ENCODE peak calls at places on chromosomes 6 and 20, in ten cellular contexts. W is left lung, B is astrocyte of the spinal cord, O is colonic mucosa, N is osteoblast, P is Panc1, Y is aorta, H is IMR-90, M is lower lobe of right lung, Q is brain microvascular endothelial cell. T is an unnamed sample.
A peak's percentile ranks its signal among the peaks of the same experiment; 100 is the strongest.

GRCh38 chr6:48628316-48628715 is 517.3 kb upstream of the PTCHD4 start:
- DNase-seq in W (no peak), B (peak; percentile 7), O (no peak), N (no peak), P (no peak), Y (no peak), H (no peak), M (no peak), Q (peak; percentile 14), T (no peak)

GRCh38 chr6:49606696-49607390 is 29.8 kb downstream of the RHAG start:
- DNase-seq in W (no peak), B (peak; percentile 82), O (peak; percentile 35), N (peak; percentile 51), P (peak; percentile 52), Y (peak; percentile 48), H (peak; percentile 80), M (no peak), Q (peak; percentile 39), T (peak; percentile 89)

GRCh38 chr20:39225978-39226377 is 263.8 kb downstream of the DHX35 start:
- DNase-seq in W (no peak), B (no peak), O (no peak), N (no peak), P (no peak), Y (no peak), H (no peak), M (no peak), Q (no peak), T (no peak)

GRCh38 chr20:45254867-45255266 is 503 bp upstream of the SLPI start:
- DNase-seq in W (no peak), B (peak; percentile 7), O (no peak), N (peak; percentile 30), P (no peak), Y (no peak), H (peak; percentile 9), M (no peak), Q (no peak), T (peak; percentile 66)

GRCh38 chr6:6333498-6333897 is 13.0 kb upstream of the F13A1 start:
- DNase-seq in W (no peak), B (peak; percentile 20), O (no peak), N (no peak), P (no peak), Y (no peak), H (no peak), M (no peak), Q (peak; percentile 34), T (no peak)

GRCh38 chr20:37276494-37277252 is 12.8 kb upstream of the MANBAL start:
- DNase-seq in W (peak; percentile 56), B (peak; percentile 87), O (peak; percentile 53), N (peak; percentile 90), P (no peak), Y (peak; percentile 74), H (peak; percentile 94), M (no peak), Q (peak; percentile 75), T (peak; percentile 89)

GRCh38 chr6:7438011-7438410 is 48.4 kb downstream of the RIOK1 start:
- DNase-seq in W (no peak), B (no peak), O (no peak), N (peak; percentile 6), P (no peak), Y (no peak), H (no peak), M (no peak), Q (no peak), T (no peak)

GRCh38 chr6:170011233-170012142 is 260.1 kb downstream of the ERMARD start:
- DNase-seq in W (no peak), B (no peak), O (peak; percentile 12), N (peak; percentile 46), P (no peak), Y (no peak), H (no peak), M (no peak), Q (no peak), T (no peak)

GRCh38 chr6:68636710-68637470 is 1.8 kb downstream of the ADGRB3 start:
- DNase-seq in W (no peak), B (no peak), O (no peak), N (no peak), P (no peak), Y (no peak), H (no peak), M (no peak), Q (no peak), T (no peak)

GRCh38 chr6:68635412-68635705 is 277 bp downstream of the ADGRB3 start:
- DNase-seq in W (no peak), B (no peak), O (no peak), N (no peak), P (no peak), Y (no peak), H (no peak), M (no peak), Q (no peak), T (no peak)

GRCh38 chr6:68634503-68635411 is at the start of gene ADGRB3:
- DNase-seq in W (peak; percentile 78), B (peak; percentile 79), O (peak; percentile 62), N (peak; percentile 82), P (no peak), Y (peak; percentile 80), H (peak; percentile 47), M (peak; percentile 74), Q (peak; percentile 64), T (peak; percentile 46)

GRCh38 chr6:68637782-68638181 is 2.7 kb downstream of the ADGRB3 start:
- DNase-seq in W (no peak), B (no peak), O (no peak), N (no peak), P (no peak), Y (no peak), H (no peak), M (no peak), Q (no peak), T (no peak)

DNA sequence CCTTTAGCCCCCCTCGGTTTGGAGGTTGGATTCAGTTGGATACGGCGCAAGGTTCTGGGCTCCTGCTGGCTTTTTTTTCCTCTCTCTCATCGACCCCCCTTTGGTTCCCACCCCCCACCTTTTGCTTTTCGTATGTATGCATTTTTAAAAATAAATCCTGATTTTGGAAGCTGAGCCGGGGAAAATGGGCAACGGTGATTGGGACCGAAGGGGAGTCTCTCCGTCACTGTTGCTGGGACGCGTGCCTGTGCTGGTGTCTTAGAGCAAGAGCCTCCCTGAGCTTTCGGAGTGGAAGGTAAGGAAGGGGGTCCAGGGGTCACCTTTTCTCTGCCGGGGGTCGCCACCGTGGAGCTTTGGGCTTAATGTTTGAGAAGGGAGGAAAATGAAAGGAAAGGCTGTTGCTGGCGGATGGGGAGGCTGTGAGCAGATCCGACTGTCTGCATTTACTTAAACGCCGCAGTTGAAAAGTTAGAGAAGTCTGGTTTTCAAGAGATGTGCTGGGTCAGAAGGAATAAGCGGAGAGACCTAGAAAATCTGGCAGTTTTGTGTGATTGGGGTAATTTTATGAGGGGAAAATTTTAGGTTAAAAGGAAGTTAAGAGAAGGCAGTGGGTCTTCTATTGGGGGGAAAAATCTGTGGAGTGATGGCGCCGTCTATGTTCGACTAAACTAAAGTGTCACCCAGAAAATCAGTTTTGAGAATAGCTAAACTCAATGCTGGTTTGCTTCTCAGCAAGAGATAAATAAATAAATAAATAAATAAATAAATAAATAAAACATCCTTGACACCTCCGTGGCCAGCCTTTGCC is 828 bp downstream of the ADGRB3 start:
- DNase-seq in W (peak; percentile 34), B (peak; percentile 30), O (no peak), N (peak; percentile 82), P (no peak), Y (peak; percentile 41), H (no peak), M (no peak), Q (peak; percentile 3), T (no peak)
- H3K4me3 ChIP-seq in W (peak overlapping the region; percentile 57), B (peak overlapping the region; percentile 70), O (peak overlapping the region; percentile 38), N (peak overlapping the region; percentile 71), P (peak overlapping the region; percentile 52), Y (peak overlapping the region; percentile 59), H (peak overlapping the region; percentile 72), M (peak overlapping the region; percentile 61), Q (peak overlapping the region; percentile 67), T (peak overlapping the region; percentile 53)

DNA sequence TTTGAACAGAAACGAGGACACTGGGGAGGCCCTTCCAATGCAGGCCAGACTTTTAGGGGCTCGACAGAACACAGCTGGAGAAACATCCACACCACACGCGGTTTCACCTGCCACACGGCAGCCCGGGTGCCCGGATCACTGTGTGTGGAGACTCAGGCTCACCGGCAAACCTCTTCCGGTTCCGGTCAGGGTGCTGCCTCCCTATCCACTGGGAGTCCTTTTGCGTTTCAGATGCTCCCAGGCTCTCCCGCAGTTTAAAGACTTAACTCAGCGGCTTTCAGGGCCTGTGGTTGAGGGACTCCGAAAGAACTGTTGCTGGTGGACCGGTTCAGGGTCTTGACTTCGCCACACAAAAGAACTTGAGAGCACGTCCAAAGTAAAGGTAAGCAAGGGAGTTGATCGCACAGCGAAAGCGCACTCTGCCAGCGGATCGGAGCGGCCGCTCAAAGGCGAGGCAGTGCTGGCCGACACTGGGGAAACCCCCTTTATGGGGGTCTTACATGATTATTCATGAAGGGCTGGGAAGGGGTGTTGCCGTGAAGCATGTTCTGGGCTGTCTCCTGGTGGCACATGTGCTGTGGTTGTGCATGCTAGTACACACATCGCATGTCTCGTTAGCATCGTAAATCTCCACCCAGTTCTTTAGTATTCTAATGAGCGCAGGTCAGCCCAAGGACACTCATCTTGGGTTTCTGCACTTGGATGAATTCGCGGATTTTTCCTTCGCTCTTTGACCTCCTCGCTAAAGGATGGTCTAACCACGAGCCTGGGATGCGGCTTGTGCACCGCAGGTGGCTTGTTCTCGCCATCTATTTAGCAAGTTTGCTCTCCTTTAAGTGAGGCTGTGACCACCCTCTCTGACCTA is 180.3 kb downstream of the CDH26 start:
- DNase-seq in W (peak; percentile 72), B (peak; percentile 26), O (peak; percentile 72), N (no peak), P (no peak), Y (peak; percentile 72), H (peak; percentile 48), M (peak; percentile 73), Q (peak; percentile 50), T (no peak)
- H3K4me3 ChIP-seq in W (peak overlapping the region; percentile 41), B (peak overlapping the region; percentile 46), O (peak overlapping the region; percentile 43), N (peak overlapping the region; percentile 40), P (no peak overlapping the region), Y (no peak overlapping the region), H (peak overlapping the region; percentile 62), M (peak overlapping the region; percentile 34), Q (peak overlapping the region; percentile 45), T (peak overlapping the region; percentile 19)

DNA sequence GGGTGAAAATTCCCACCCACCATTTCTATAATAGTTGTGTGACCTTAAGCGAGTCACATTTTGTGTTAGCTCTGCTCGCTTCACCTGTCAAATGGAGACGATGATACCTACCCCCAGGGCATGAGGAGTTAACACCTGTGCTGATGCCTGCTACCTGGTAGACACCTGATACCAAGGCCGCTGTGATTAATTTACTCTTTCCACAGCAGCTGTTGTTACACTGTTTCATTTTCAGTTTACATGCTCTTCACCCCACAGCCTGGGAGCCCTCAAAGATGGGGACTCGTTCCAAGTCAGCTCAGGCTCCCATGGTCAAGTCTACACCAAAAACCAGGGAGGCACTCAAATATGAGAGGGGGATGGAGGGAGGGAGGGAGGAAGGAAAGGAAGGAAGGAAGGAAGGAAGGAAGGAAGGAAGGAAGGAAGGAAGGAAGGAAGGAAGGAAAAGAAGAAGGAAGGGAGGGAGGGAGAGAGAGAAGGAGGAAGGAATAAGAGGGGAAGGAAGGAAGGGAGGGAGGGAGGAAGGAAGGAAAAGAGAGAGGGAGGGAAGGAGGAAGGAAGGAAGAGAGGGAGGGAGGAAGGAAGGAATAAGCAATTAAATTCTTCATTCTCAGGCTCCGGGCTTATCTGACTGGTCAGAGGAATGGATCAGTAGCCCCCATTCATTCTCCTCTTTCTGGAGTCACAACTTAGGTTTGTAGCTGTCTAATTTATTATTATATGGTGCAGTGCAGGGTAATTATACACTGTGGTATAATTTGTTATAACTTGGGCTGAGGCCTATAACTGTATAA is 40.9 kb downstream of the PDYN start:
- DNase-seq in W (no peak), B (no peak), O (no peak), N (no peak), P (no peak), Y (no peak), H (no peak), M (no peak), Q (no peak), T (no peak)
- H3K4me3 ChIP-seq in W (no peak overlapping the region), B (no peak overlapping the region), O (no peak overlapping the region), N (no peak overlapping the region), P (no peak overlapping the region), Y (no peak overlapping the region), H (no peak overlapping the region), M (no peak overlapping the region), Q (no peak overlapping the region), T (no peak overlapping the region)

GRCh38 chr6:13462380-13463326 is 24.7 kb downstream of the GFOD1 start:
- DNase-seq in W (no peak), B (no peak), O (no peak), N (no peak), P (no peak), Y (no peak), H (no peak), M (no peak), Q (no peak), T (no peak)

GRCh38 chr6:13463327-13463717 is 24.1 kb downstream of the GFOD1 start:
- DNase-seq in W (no peak), B (no peak), O (no peak), N (no peak), P (no peak), Y (no peak), H (no peak), M (no peak), Q (no peak), T (no peak)

GRCh38 chr6:13465734-13466133 is 21.7 kb downstream of the GFOD1 start:
- DNase-seq in W (no peak), B (no peak), O (no peak), N (no peak), P (no peak), Y (no peak), H (no peak), M (no peak), Q (no peak), T (no peak)

GRCh38 chr6:13461805-13462204 is 25.6 kb downstream of the GFOD1 start:
- DNase-seq in W (peak; percentile 61), B (no peak), O (no peak), N (no peak), P (no peak), Y (no peak), H (no peak), M (peak; percentile 76), Q (no peak), T (no peak)

GRCh38 chr6:13463941-13464340 is 23.5 kb downstream of the GFOD1 start:
- DNase-seq in W (no peak), B (no peak), O (no peak), N (no peak), P (no peak), Y (no peak), H (no peak), M (no peak), Q (no peak), T (no peak)
- H3K4me3 ChIP-seq in W (no peak overlapping the region), B (no peak overlapping the region), O (no peak overlapping the region), N (no peak overlapping the region), P (no peak overlapping the region), Y (no peak overlapping the region), H (no peak overlapping the region), M (no peak overlapping the region), Q (no peak overlapping the region), T (no peak overlapping the region)

T was measured in fibroblast of mammary gland.